ENCODE peak calls at places on chromosome 14, in five cellular contexts. V is heart left ventricle, K is uterus, Q is A549, O is right lobe of liver. D is an unnamed sample.

GRCh38 chr14:97381309-97381708 is 584.1 kb downstream of the VRK1 start:
- DNase-seq in V (no peak), K (no peak), Q (no peak), O (no peak), D (no peak)

GRCh38 chr14:64728856-64729255 is 24.6 kb downstream of the PLEKHG3 start:
- DNase-seq in V (no peak), K (no peak), Q (no peak), O (peak), D (no peak)

GRCh38 chr14:48350971-48351370 is 675.6 kb upstream of the MDGA2 start:
- DNase-seq in V (no peak), K (no peak), Q (no peak), O (no peak), D (no peak)

GRCh38 chr14:73265721-73266046 is 28.4 kb downstream of the PAPLN start:
- DNase-seq in V (no peak), K (no peak), Q (no peak), O (no peak), D (no peak)

GRCh38 chr14:104515059-104515810 is 64.3 kb upstream of the C14orf180 start:
- DNase-seq in V (no peak), K (no peak), Q (no peak), O (no peak), D (no peak)

GRCh38 chr14:102554835-102555819 is 37.3 kb upstream of the RCOR1 start:
- DNase-seq in V (peak), K (no peak), Q (no peak), O (peak), D (peak)

GRCh38 chr14:34680806-34681479 is 33.5 kb downstream of the CFL2 start:
- DNase-seq in V (no peak), K (no peak), Q (no peak), O (peak), D (no peak)

GRCh38 chr14:76956253-76957090 is 72.0 kb downstream of the IRF2BPL start:
- DNase-seq in V (peak), K (peak), Q (peak), O (peak), D (peak)

GRCh38 chr14:42214981-42215491 is 608.4 kb downstream of the LRFN5 start:
- DNase-seq in V (no peak), K (no peak), Q (no peak), O (no peak), D (no peak)

GRCh38 chr14:100025111-100025510 is 40.1 kb upstream of the EVL start:
- DNase-seq in V (no peak), K (no peak), Q (peak), O (peak), D (no peak)
- TF ChIP-seq CTCF in V (peak), K (no peak), Q (peak), O (peak), D (peak)

GRCh38 chr14:24366664-24367505 is 1.1 kb upstream of the NFATC4 start:
- DNase-seq in V (peak), K (peak), Q (peak), O (peak), D (peak)
- TF ChIP-seq POLR2A in V (no peak), K (peak), Q (no peak), O (no peak), D (peak)

GRCh38 chr14:88852632-88853031 is 28.2 kb downstream of the TTC8 start:
- DNase-seq in V (no peak), K (no peak), Q (no peak), O (no peak), D (no peak)

GRCh38 chr14:88849717-88850116 is 25.3 kb downstream of the TTC8 start:
- DNase-seq in V (no peak), K (no peak), Q (no peak), O (no peak), D (no peak)

GRCh38 chr14:88856786-88857366 is 32.4 kb downstream of the TTC8 start:
- DNase-seq in V (no peak), K (no peak), Q (no peak), O (no peak), D (no peak)

GRCh38 chr14:88851587-88851986 is 27.1 kb downstream of the TTC8 start:
- DNase-seq in V (no peak), K (no peak), Q (no peak), O (no peak), D (no peak)

GRCh38 chr14:88853129-88853528 is 28.7 kb downstream of the TTC8 start:
- DNase-seq in V (no peak), K (no peak), Q (no peak), O (no peak), D (no peak)
- H3K27ac ChIP-seq in V (no peak), K (no peak), Q (no peak), O (no peak), D (no peak)

DNA sequence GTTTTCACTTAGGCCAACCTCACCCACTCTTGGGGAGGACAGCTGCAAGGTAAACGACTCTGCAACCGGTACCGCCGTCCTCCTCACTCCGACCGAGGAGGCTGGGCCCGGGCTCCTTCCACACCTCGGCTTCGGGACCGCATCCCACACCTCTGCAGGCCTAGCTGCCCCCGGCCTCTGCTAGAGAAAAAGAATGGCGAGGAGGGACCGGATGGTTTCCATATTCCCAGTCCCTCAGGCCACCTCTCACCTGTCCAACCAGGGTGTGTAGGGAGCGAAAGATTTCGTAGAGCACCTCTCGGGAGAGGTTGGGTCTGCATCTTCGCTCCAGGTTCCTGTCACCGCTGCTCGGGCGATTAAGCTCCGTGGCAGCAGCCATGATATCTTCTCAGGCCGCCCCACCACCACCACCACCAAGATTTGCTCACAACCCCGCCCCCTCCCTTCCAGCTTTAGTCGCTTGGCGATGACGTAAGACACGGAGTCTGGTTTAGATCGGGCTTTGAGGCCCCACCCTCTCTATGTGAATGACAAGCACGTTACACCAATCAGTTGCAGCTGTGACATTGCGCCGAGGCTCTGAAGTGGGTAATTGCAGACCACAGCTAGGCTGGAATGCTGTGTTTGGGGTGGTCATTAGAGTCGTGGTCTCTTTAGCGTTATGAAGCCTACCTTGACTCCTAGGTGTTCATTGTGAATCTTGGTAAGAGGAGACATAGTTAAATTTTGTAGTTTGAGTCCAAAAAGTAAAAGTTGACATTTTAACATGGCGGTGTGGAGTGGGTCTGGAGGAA is at the start of gene MBIP:
- DNase-seq in V (peak), K (peak), Q (peak), O (peak), D (peak)
- TF ChIP-seq CTCF in V (no peak), K (no peak), Q (no peak), O (no peak), D (no peak)

GRCh38 chr14:68736519-68736918 is 56.3 kb downstream of the ZFP36L1 start:
- DNase-seq in V (no peak), K (no peak), Q (no peak), O (no peak), D (no peak)
- TF ChIP-seq POLR2A in V (no peak), K (no peak), Q (no peak), O (no peak), D (no peak)